ENCODE peak calls at places on chromosome 18, in eight cellular contexts. G is IMR-90, L is uterus, R is lower leg skin, Q is body of pancreas, N is adrenal gland, F is GM12878, V is transverse colon. T is an unnamed sample.

GRCh38 chr18:63155169-63155852 is 164.3 kb downstream of the BCL2 start:
- DNase-seq in G (no peak), L (no peak), R (peak; percentile 63), Q (peak; percentile 83), N (peak; percentile 72), F (peak; percentile 88), V (peak; percentile 92), T (peak; percentile 72)

GRCh38 chr18:11310476-11311086 is 161.2 kb upstream of the PIEZO2 start:
- DNase-seq in G (peak; percentile 49), L (no peak), R (no peak), Q (peak; percentile 54), N (peak; percentile 74), F (no peak), V (peak; percentile 17), T (peak; percentile 25)

GRCh38 chr18:9323750-9324445 is 10.7 kb upstream of the TWSG1 start:
- DNase-seq in G (peak; percentile 89), L (no peak), R (no peak), Q (peak; percentile 14), N (no peak), F (no peak), V (no peak), T (no peak)

GRCh38 chr18:10530852-10531251 is 5.0 kb downstream of the NAPG start:
- DNase-seq in G (no peak), L (no peak), R (no peak), Q (no peak), N (peak; percentile 78), F (no peak), V (no peak), T (no peak)

GRCh38 chr18:2655954-2656236 is 369 bp downstream of the SMCHD1 start:
- DNase-seq in G (no peak), L (no peak), R (no peak), Q (no peak), N (no peak), F (no peak), V (no peak), T (no peak)

GRCh38 chr18:47868744-47869143 is 61.7 kb downstream of the SMAD2 start:
- DNase-seq in G (no peak), L (no peak), R (no peak), Q (no peak), N (no peak), F (no peak), V (no peak), T (no peak)

GRCh38 chr18:24831871-24832665 is 371.6 kb downstream of the HRH4 start:
- DNase-seq in G (no peak), L (no peak), R (no peak), Q (peak; percentile 14), N (no peak), F (no peak), V (no peak), T (no peak)

GRCh38 chr18:50453732-50454131 is 78.9 kb downstream of the SKA1 start:
- DNase-seq in G (no peak), L (no peak), R (no peak), Q (no peak), N (no peak), F (no peak), V (no peak), T (no peak)

GRCh38 chr18:10101293-10101701 is 187.5 kb downstream of the VAPA start:
- DNase-seq in G (no peak), L (no peak), R (no peak), Q (no peak), N (peak; percentile 81), F (no peak), V (no peak), T (peak; percentile 37)

GRCh38 chr18:10482363-10482984 is 28.0 kb downstream of the APCDD1 start:
- DNase-seq in G (no peak), L (no peak), R (no peak), Q (no peak), N (no peak), F (no peak), V (no peak), T (no peak)

GRCh38 chr18:8938817-8939216 is 163.7 kb upstream of the NDUFV2 start:
- DNase-seq in G (peak; percentile 43), L (no peak), R (no peak), Q (no peak), N (peak; percentile 6), F (no peak), V (no peak), T (no peak)

GRCh38 chr18:8491516-8491915 is 117.7 kb upstream of the RAB12 start:
- DNase-seq in G (no peak), L (no peak), R (no peak), Q (no peak), N (no peak), F (no peak), V (no peak), T (no peak)

GRCh38 chr18:11040823-11041712 is 108.3 kb downstream of the PIEZO2 start:
- DNase-seq in G (peak; percentile 69), L (peak; percentile 20), R (peak; percentile 43), Q (peak; percentile 61), N (peak; percentile 72), F (no peak), V (peak; percentile 26), T (no peak)

GRCh38 chr18:32298289-32298688 is 108.5 kb downstream of the MEP1B start:
- DNase-seq in G (no peak), L (no peak), R (no peak), Q (no peak), N (no peak), F (no peak), V (no peak), T (no peak)

GRCh38 chr18:64803471-64803870 is 654.6 kb upstream of the LINC00305 start:
- DNase-seq in G (no peak), L (no peak), R (no peak), Q (no peak), N (no peak), F (no peak), V (no peak), T (no peak)

GRCh38 chr18:36281941-36282340 is 15.6 kb upstream of the FHOD3 start:
- DNase-seq in G (no peak), L (no peak), R (no peak), Q (no peak), N (peak; percentile 15), F (no peak), V (no peak), T (no peak)

DNA sequence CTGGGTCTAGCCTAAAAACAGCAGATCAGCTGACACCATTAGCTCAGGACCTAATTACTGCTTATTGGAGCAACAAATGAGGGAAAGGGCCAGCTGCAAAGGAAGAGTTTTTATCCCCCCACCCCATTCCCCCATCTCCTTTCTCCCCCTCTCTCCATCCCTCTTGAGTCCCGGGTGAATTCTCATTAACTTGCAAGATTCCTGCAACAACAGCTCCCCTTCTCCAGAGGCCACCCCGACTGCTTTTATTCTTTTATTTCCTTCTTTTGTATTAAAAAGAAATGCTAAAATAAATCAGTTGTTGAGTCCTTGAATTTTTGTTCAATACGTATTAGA is 473 bp upstream of the NOL4 start:
- DNase-seq in G (no peak), L (no peak), R (no peak), Q (no peak), N (no peak), F (no peak), V (no peak), T (no peak)
- TF ChIP-seq CTCF in G (no peak), L (no peak), R (no peak), Q (no peak), N (no peak), F (no peak), V (no peak), T (no peak)

GRCh38 chr18:13218376-13219011 is at the start of gene LDLRAD4:
- DNase-seq in G (no peak), L (peak; percentile 47), R (peak; percentile 33), Q (no peak), N (peak; percentile 57), F (no peak), V (peak; percentile 59), T (peak; percentile 79)
- TF ChIP-seq POLR2A in G (no peak), L (no peak), R (no peak), Q (no peak), N (peak; percentile 38), F (no peak), V (peak; percentile 36), T (no peak)

DNA sequence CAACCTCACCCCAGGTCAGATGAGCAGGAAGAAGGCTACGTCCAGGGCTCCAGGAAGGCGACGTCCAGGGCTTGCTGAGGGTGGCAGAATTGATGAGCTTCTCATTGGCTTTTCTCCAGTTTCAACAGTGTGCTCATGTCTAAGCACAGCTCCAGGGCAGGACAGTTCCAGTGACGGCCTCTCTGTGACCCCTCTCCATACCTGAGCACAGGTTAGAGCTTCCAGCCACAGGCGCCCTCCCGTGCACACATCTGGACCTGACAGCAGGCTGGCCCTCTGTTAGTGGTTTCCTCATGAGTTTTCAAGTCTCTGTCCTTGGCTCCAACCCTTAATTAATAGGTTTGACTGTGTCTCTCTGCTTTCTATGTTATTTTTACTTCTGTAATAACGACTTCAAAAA is 327.6 kb downstream of the ZNF516 start:
- DNase-seq in G (no peak), L (no peak), R (no peak), Q (no peak), N (no peak), F (no peak), V (no peak), T (no peak)
- TF ChIP-seq CTCF in G (no peak), L (no peak), R (no peak), Q (no peak), N (no peak), F (no peak), V (no peak), T (no peak)

GRCh38 chr18:44678725-44679055 is 2.0 kb upstream of the SETBP1 start:
- DNase-seq in G (no peak), L (no peak), R (no peak), Q (no peak), N (no peak), F (no peak), V (no peak), T (no peak)

GRCh38 chr18:44680271-44681038 is at the start of gene SETBP1:
- DNase-seq in G (peak; percentile 2), L (peak; percentile 87), R (peak; percentile 43), Q (peak; percentile 79), N (peak; percentile 12), F (no peak), V (peak; percentile 71), T (peak; percentile 84)

GRCh38 chr18:44677933-44678332 is 2.8 kb upstream of the SETBP1 start:
- DNase-seq in G (no peak), L (no peak), R (no peak), Q (no peak), N (no peak), F (no peak), V (no peak), T (no peak)

GRCh38 chr18:44679912-44680270 is 797 bp upstream of the SETBP1 start:
- DNase-seq in G (peak; percentile 31), L (peak; percentile 71), R (no peak), Q (peak; percentile 63), N (peak; percentile 33), F (no peak), V (peak; percentile 62), T (peak; percentile 67)

DNA sequence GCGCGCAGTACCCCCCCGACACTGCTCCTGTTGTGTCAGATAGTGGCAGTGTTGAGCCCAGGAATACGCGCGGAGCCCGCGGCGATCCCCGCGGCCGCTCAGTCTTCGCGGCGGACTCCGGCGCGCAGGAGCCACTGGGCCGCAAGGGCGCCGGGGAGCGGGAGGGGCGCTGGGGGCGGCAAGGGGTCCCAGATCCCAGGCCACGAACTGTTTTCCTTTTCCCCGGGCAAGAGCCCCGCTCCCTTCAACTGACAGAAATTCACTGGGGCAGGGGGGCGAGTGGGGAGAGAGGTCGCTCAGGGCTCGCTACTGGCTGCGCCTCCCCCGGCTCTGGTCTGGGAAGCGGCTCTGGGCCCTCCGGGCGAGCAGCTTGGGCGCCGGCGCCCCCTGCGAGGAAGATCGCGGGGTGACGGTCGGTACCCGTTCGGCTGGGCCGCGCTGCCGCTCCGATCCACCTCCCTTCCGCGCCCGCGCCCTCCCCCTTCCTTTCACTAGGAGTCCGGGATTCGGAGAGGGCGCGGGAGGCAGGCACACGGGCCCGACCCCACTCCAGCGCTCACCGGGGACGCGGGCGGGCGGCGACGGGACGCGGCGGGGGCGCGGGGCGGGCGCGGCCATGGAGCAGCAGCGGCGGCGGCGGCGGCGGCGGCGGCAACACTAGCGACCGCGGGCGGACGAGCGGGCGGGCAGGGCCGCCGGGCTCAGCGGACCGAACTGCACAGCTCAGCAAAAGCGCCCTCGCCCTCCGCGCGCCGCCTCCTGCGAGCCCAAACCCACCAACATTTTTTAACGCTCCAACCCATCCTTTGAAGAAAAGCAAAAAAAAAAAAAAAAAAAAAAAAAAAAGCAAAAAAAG is 1.4 kb upstream of the SETBP1 start:
- DNase-seq in G (peak; percentile 81), L (peak; percentile 90), R (peak; percentile 79), Q (peak; percentile 90), N (peak; percentile 86), F (no peak), V (peak; percentile 90), T (peak; percentile 91)
- TF ChIP-seq POLR2A in G (peak; percentile 29), L (peak; percentile 66), R (no peak), Q (peak; percentile 77), N (no peak), F (peak; percentile 56), V (peak; percentile 89), T (no peak)